ENCODE peak calls at places on chromosome 6, in five cellular contexts. One of them, this sample, is unnamed.

GRCh38 chr6:53112871-53113270 is 35.8 kb downstream of the GCM1 start:
- DNase-seq in posterior cingulate gyrus: no peak
- DNase-seq in T-cell: no peak
- DNase-seq in GM04503: no peak
- DNase-seq in cardiac muscle cell: no peak
- DNase-seq in this sample: no peak

GRCh38 chr6:148599967-148600426 is 146.8 kb upstream of the UST start:
- DNase-seq in cardiac muscle cell: no peak
- DNase-seq in posterior cingulate gyrus: no peak
- DNase-seq in T-cell: no peak
- DNase-seq in GM04503: no peak
- DNase-seq in this sample: no peak

GRCh38 chr6:24495516-24495847 is 713 bp downstream of the ALDH5A1 start:
- DNase-seq in T-cell: peak
- DNase-seq in GM04503: no peak
- DNase-seq in posterior cingulate gyrus: peak
- DNase-seq in cardiac muscle cell: peak
- DNase-seq in this sample: no peak

GRCh38 chr6:41581381-41581991 is 35.3 kb downstream of the FOXP4 start:
- DNase-seq in GM04503: peak
- DNase-seq in T-cell: no peak
- DNase-seq in cardiac muscle cell: no peak
- DNase-seq in posterior cingulate gyrus: no peak
- DNase-seq in this sample: no peak

GRCh38 chr6:47241742-47242482 is 67.8 kb downstream of the TNFRSF21 start:
- DNase-seq in cardiac muscle cell: no peak
- DNase-seq in T-cell: no peak
- DNase-seq in GM04503: no peak
- DNase-seq in posterior cingulate gyrus: no peak
- DNase-seq in this sample: no peak

GRCh38 chr6:102494808-102495207 is 1101.3 kb downstream of the GRIK2 start:
- DNase-seq in GM04503: no peak
- DNase-seq in posterior cingulate gyrus: no peak
- DNase-seq in cardiac muscle cell: no peak
- DNase-seq in T-cell: no peak
- DNase-seq in this sample: no peak

GRCh38 chr6:107491059-107491609 is 1.2 kb downstream of the SOBP start:
- DNase-seq in T-cell: no peak
- DNase-seq in GM04503: no peak
- DNase-seq in cardiac muscle cell: peak
- DNase-seq in posterior cingulate gyrus: peak
- DNase-seq in this sample: no peak

GRCh38 chr6:35694462-35694861 is 5.7 kb upstream of the FKBP5 start:
- DNase-seq in cardiac muscle cell: no peak
- DNase-seq in GM04503: no peak
- DNase-seq in posterior cingulate gyrus: no peak
- DNase-seq in T-cell: no peak
- DNase-seq in this sample: no peak

GRCh38 chr6:90525421-90525820 is 61.5 kb downstream of the MAP3K7 start:
- DNase-seq in T-cell: no peak
- DNase-seq in cardiac muscle cell: no peak
- DNase-seq in GM04503: no peak
- DNase-seq in posterior cingulate gyrus: no peak
- DNase-seq in this sample: no peak

GRCh38 chr6:20211037-20211940 is 980 bp downstream of the MBOAT1 start:
- DNase-seq in T-cell: no peak
- DNase-seq in posterior cingulate gyrus: no peak
- DNase-seq in cardiac muscle cell: no peak
- DNase-seq in GM04503: peak
- DNase-seq in this sample: no peak

GRCh38 chr6:135932651-135933050 is 81.2 kb downstream of the PDE7B start:
- DNase-seq in posterior cingulate gyrus: no peak
- DNase-seq in cardiac muscle cell: no peak
- DNase-seq in T-cell: no peak
- DNase-seq in GM04503: no peak
- DNase-seq in this sample: no peak

GRCh38 chr6:110140650-110141049 is 38.8 kb downstream of the WASF1 start:
- DNase-seq in cardiac muscle cell: no peak
- DNase-seq in posterior cingulate gyrus: no peak
- DNase-seq in T-cell: no peak
- DNase-seq in GM04503: peak
- DNase-seq in this sample: no peak

GRCh38 chr6:81988871-81989270 is 236.4 kb upstream of the TENT5A start:
- DNase-seq in GM04503: no peak
- DNase-seq in posterior cingulate gyrus: no peak
- DNase-seq in cardiac muscle cell: no peak
- DNase-seq in T-cell: no peak
- DNase-seq in this sample: no peak

GRCh38 chr6:151765444-151765886 is 42.0 kb upstream of the ESR1 start:
- DNase-seq in T-cell: no peak
- DNase-seq in cardiac muscle cell: peak
- DNase-seq in posterior cingulate gyrus: no peak
- DNase-seq in GM04503: peak
- DNase-seq in this sample: no peak

GRCh38 chr6:692356-692851 is 535 bp downstream of the EXOC2 start:
- DNase-seq in GM04503: no peak
- DNase-seq in T-cell: peak
- DNase-seq in posterior cingulate gyrus: peak
- DNase-seq in cardiac muscle cell: peak
- DNase-seq in this sample: peak

GRCh38 chr6:17865243-17865642 is 122.2 kb downstream of the KIF13A start:
- DNase-seq in GM04503: no peak
- DNase-seq in posterior cingulate gyrus: no peak
- DNase-seq in T-cell: no peak
- DNase-seq in cardiac muscle cell: peak
- DNase-seq in this sample: no peak

GRCh38 chr6:158631678-158632537 is 12.6 kb downstream of the DYNLT1 start:
- DNase-seq in cardiac muscle cell: no peak
- DNase-seq in posterior cingulate gyrus: no peak
- DNase-seq in GM04503: no peak
- DNase-seq in T-cell: no peak
- DNase-seq in this sample: no peak

GRCh38 chr6:132333639-132334516 is 67.4 kb downstream of the MOXD1 start:
- DNase-seq in T-cell: no peak
- DNase-seq in posterior cingulate gyrus: no peak
- DNase-seq in GM04503: peak
- DNase-seq in cardiac muscle cell: peak
- DNase-seq in this sample: no peak

GRCh38 chr6:35725081-35725708 is 11.6 kb upstream of the ARMC12 start:
- DNase-seq in cardiac muscle cell: no peak
- DNase-seq in posterior cingulate gyrus: no peak
- DNase-seq in T-cell: no peak
- DNase-seq in GM04503: no peak
- DNase-seq in this sample: no peak

GRCh38 chr6:118485601-118486550 is 62.2 kb upstream of the PLN start:
- DNase-seq in T-cell: no peak
- DNase-seq in GM04503: no peak
- DNase-seq in posterior cingulate gyrus: no peak
- DNase-seq in cardiac muscle cell: no peak
- DNase-seq in this sample: no peak

GRCh38 chr6:114989279-114989964 is 646.6 kb upstream of the HS3ST5 start:
- DNase-seq in posterior cingulate gyrus: no peak
- DNase-seq in cardiac muscle cell: no peak
- DNase-seq in T-cell: no peak
- DNase-seq in GM04503: no peak
- DNase-seq in this sample: peak

GRCh38 chr6:167306401-167306998 is 15.4 kb downstream of the UNC93A start:
- DNase-seq in cardiac muscle cell: no peak
- DNase-seq in GM04503: no peak
- DNase-seq in posterior cingulate gyrus: no peak
- DNase-seq in T-cell: no peak
- DNase-seq in this sample: no peak

GRCh38 chr6:15026832-15027231 is 219.0 kb upstream of the JARID2 start:
- DNase-seq in cardiac muscle cell: no peak
- DNase-seq in GM04503: no peak
- DNase-seq in posterior cingulate gyrus: no peak
- DNase-seq in T-cell: no peak
- DNase-seq in this sample: no peak

GRCh38 chr6:17331238-17331637 is 50.1 kb downstream of the RBM24 start:
- DNase-seq in GM04503: no peak
- DNase-seq in T-cell: no peak
- DNase-seq in cardiac muscle cell: no peak
- DNase-seq in posterior cingulate gyrus: no peak
- DNase-seq in this sample: no peak

GRCh38 chr6:90003069-90003800 is 109.0 kb downstream of the GJA10 start:
- DNase-seq in T-cell: no peak
- DNase-seq in GM04503: no peak
- DNase-seq in posterior cingulate gyrus: no peak
- DNase-seq in cardiac muscle cell: no peak
- DNase-seq in this sample: no peak

GRCh38 chr6:150767585-150768164 is 97.8 kb upstream of the MTHFD1L start:
- DNase-seq in GM04503: no peak
- DNase-seq in cardiac muscle cell: no peak
- DNase-seq in posterior cingulate gyrus: no peak
- DNase-seq in T-cell: no peak
- DNase-seq in this sample: no peak

GRCh38 chr6:164453835-164454234 is 855.6 kb downstream of the C6orf118 start:
- DNase-seq in posterior cingulate gyrus: no peak
- DNase-seq in T-cell: no peak
- DNase-seq in GM04503: no peak
- DNase-seq in cardiac muscle cell: no peak
- DNase-seq in this sample: no peak

GRCh38 chr6:128358111-128358780 is 162.2 kb downstream of the PTPRK start:
- DNase-seq in cardiac muscle cell: no peak
- DNase-seq in posterior cingulate gyrus: no peak
- DNase-seq in T-cell: no peak
- DNase-seq in GM04503: no peak
- DNase-seq in this sample: no peak

GRCh38 chr6:43219119-43219518 is 10.2 kb downstream of the DNPH1 start:
- DNase-seq in GM04503: no peak
- DNase-seq in cardiac muscle cell: no peak
- DNase-seq in T-cell: no peak
- DNase-seq in posterior cingulate gyrus: no peak
- DNase-seq in this sample: no peak

This sample was measured in activated T-helper 2 cell treated with anti-CD3 and anti-CD28 coated beads, Interferon-gamma antibody, Interleukin-2, Interleukin-4, amounts not matched to agents 10 μg/mL and 5 μg/mL and 100 μg/mL, durations not matched to agents 14 hours and 24 hours and 36 hours.